ENCODE peak calls at places on chromosomes 4 and X, in ten cellular contexts. B, V, A, G, P, X, J, K, S and C are unnamed samples.

GRCh38 chr4:74431113-74431826 is 13.7 kb upstream of the AREG start:
- DNase-seq in B (no peak), V (no peak), A (no peak), G (no peak), P (no peak), X (no peak), J (peak; percentile 92), K (no peak), S (no peak), C (no peak)

GRCh38 chr4:81919238-81919637 is 447.5 kb upstream of the RASGEF1B start:
- DNase-seq in B (no peak), V (no peak), A (no peak), G (no peak), P (peak; percentile 49), X (no peak), J (no peak), K (peak; percentile 61), S (no peak), C (no peak)

GRCh38 chr4:3442959-3443749 is 1.4 kb downstream of the HGFAC start:
- DNase-seq in B (peak; percentile 50), V (peak; percentile 63), A (peak; percentile 68), G (peak; percentile 65), P (peak; percentile 84), X (peak; percentile 30), J (peak; percentile 14), K (peak; percentile 90), S (no peak), C (peak; percentile 29)

GRCh38 chrX:68894142-68894512 is 65.3 kb downstream of the EFNB1 start:
- DNase-seq in B (no peak), V (no peak), A (no peak), G (no peak), P (no peak), X (peak; percentile 45), J (no peak), K (no peak), S (no peak), C (peak; percentile 6)

GRCh38 chr4:140865830-140866229 is 109.6 kb upstream of the TBC1D9 start:
- DNase-seq in B (no peak), V (no peak), A (no peak), G (no peak), P (no peak), X (no peak), J (no peak), K (no peak), S (no peak), C (no peak)

GRCh38 chr4:26573389-26573794 is 10.5 kb upstream of the TBC1D19 start:
- DNase-seq in B (no peak), V (no peak), A (no peak), G (no peak), P (no peak), X (no peak), J (no peak), K (no peak), S (no peak), C (no peak)

GRCh38 chrX:107450823-107451509 is 1.5 kb downstream of the FRMPD3 start:
- DNase-seq in B (peak; percentile 46), V (no peak), A (no peak), G (peak; percentile 47), P (peak; percentile 87), X (no peak), J (no peak), K (peak; percentile 94), S (no peak), C (peak; percentile 46)

GRCh38 chr4:54541426-54542118 is 116.2 kb upstream of the KIT start:
- DNase-seq in B (no peak), V (no peak), A (no peak), G (no peak), P (no peak), X (no peak), J (no peak), K (peak; percentile 67), S (no peak), C (no peak)

GRCh38 chr4:55074386-55074785 is 51.0 kb downstream of the KDR start:
- DNase-seq in B (no peak), V (no peak), A (no peak), G (no peak), P (no peak), X (no peak), J (no peak), K (no peak), S (no peak), C (no peak)

DNA sequence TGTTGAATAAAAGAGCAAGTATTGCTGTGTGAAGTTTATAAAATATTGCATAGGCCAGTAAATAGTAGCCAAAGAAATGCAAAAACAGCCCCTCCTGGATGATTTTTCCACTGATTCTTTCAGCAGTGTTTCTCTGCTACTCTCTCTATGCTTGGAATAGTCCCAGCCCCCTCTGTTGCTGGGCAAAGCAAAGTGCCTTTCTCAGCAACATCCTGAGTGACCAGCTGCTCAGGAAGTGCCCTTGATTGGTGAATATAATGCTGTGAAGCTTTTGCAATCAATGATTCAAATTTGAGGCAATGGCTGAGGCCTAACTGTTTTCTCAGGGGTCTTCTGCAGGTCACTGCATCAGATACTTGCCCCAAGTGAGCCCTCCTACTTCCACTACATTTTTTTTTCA is 656.7 kb downstream of the ZNF674 start:
- DNase-seq in B (no peak), V (no peak), A (no peak), G (no peak), P (no peak), X (no peak), J (no peak), K (no peak), S (no peak), C (no peak)
- H3K27me3 ChIP-seq in B (no peaks in the 10 kb centered on the region), V (no peaks in the 10 kb centered on the region), A (no peaks in the 10 kb centered on the region), G (no peaks in the 10 kb centered on the region), P (no peaks in the 10 kb centered on the region), X (no peaks in the 10 kb centered on the region), J (no peaks in the 10 kb centered on the region), K (no peaks in the 10 kb centered on the region), S (no peaks in the 10 kb centered on the region), C (no peaks in the 10 kb centered on the region)

DNA sequence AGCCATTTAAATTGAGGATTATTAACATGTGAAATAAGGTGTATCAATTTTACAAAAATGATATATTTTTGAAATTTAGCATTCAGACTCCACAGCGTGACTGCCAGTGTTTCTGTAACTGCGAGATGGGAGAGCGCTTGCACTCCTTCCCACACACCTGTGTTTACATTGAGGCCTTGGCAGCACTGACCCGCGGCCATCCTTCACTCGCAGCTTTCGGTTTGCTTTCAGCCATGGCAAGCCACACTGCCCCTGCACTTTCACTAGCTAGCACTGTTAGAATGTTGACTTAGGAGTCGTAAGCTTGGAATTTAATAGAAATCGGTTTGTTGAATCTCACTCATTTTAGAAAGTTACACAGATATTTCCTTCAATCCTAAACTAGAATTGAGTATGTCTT is 136.2 kb downstream of the CFAP299 start:
- DNase-seq in B (no peak), V (no peak), A (no peak), G (peak; percentile 32), P (no peak), X (no peak), J (peak; percentile 47), K (peak; percentile 83), S (peak; percentile 45), C (peak; percentile 73)
- H3K4me3 ChIP-seq in B (no peak overlapping the region), V (no peak overlapping the region), A (no peak overlapping the region), G (no peak overlapping the region), P (no peak overlapping the region), X (peak overlapping the region; percentile 25), J (peak overlapping the region; percentile 54), K (no peak overlapping the region), S (no peak overlapping the region), C (no peak overlapping the region)

GRCh38 chr4:175805863-175806262 is 6.2 kb downstream of the GPM6A start:
- DNase-seq in B (no peak), V (no peak), A (no peak), G (no peak), P (no peak), X (no peak), J (no peak), K (no peak), S (no peak), C (no peak)

GRCh38 chr4:175807596-175807995 is 4.5 kb downstream of the GPM6A start:
- DNase-seq in B (no peak), V (no peak), A (no peak), G (no peak), P (no peak), X (no peak), J (no peak), K (no peak), S (no peak), C (no peak)

GRCh38 chr4:175806741-175807140 is 5.3 kb downstream of the GPM6A start:
- DNase-seq in B (no peak), V (no peak), A (no peak), G (no peak), P (no peak), X (no peak), J (no peak), K (no peak), S (no peak), C (no peak)

DNA sequence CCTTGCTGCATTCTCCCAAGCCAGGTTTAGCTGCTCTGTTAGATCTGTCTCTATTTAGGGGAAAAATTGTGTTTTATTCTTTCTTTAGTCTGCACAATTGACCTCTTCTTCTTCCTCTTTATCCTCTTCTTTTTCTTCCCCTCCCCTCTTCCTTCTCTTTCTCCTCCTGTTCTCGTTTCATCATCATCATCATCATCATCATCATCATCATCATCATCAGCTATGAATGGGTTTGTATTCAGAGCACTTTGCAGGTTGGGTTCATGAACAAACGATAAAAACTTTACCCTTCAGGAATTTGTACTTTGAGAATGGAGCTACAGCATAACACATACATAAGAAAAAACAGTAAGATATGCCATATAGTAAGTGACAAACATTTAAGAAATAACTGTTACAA is 9.1 kb downstream of the GPM6A start:
- DNase-seq in B (no peak), V (no peak), A (no peak), G (no peak), P (no peak), X (no peak), J (no peak), K (no peak), S (no peak), C (no peak)
- H3K27ac ChIP-seq in B (no peak overlapping the region), V (no peak overlapping the region), A (no peak overlapping the region), G (no peak overlapping the region), P (no peak overlapping the region), X (no peak overlapping the region), J (no peak overlapping the region), K (no peak overlapping the region), S (no peak overlapping the region), C (no peak overlapping the region)

GRCh38 chr4:147194604-147195003 is 248.9 kb upstream of the TTC29 start:
- DNase-seq in B (no peak), V (no peak), A (no peak), G (no peak), P (no peak), X (no peak), J (no peak), K (no peak), S (no peak), C (no peak)

GRCh38 chr4:147194107-147194506 is 248.4 kb upstream of the TTC29 start:
- DNase-seq in B (no peak), V (no peak), A (no peak), G (no peak), P (no peak), X (peak; percentile 43), J (peak; percentile 12), K (no peak), S (no peak), C (peak; percentile 28)

GRCh38 chr4:147195386-147195785 is 249.7 kb upstream of the TTC29 start:
- DNase-seq in B (no peak), V (no peak), A (no peak), G (no peak), P (no peak), X (no peak), J (no peak), K (no peak), S (no peak), C (no peak)

GRCh38 chr4:147198411-147199051 is 252.9 kb upstream of the TTC29 start:
- DNase-seq in B (peak; percentile 51), V (no peak), A (no peak), G (no peak), P (no peak), X (no peak), J (no peak), K (no peak), S (no peak), C (no peak)

GRCh38 chr4:147192679-147193078 is 247.0 kb upstream of the TTC29 start:
- DNase-seq in B (no peak), V (no peak), A (no peak), G (no peak), P (no peak), X (no peak), J (no peak), K (no peak), S (no peak), C (no peak)
- H3K27me3 ChIP-seq in B (no peaks in the 10 kb centered on the region), V (no peaks in the 10 kb centered on the region), A (no peaks in the 10 kb centered on the region), G (no peaks in the 10 kb centered on the region), P (no peaks in the 10 kb centered on the region), X (no peaks in the 10 kb centered on the region), J (no peaks in the 10 kb centered on the region), K (no peaks in the 10 kb centered on the region), S (no peaks in the 10 kb centered on the region), C (no peaks in the 10 kb centered on the region)